ENCODE peak calls at places on chromosomes 11 and 22, in six cellular contexts. I is HCT116, V is endothelial cell, X is progenitor cell of endocrine pancreas, L is left ventricle myocardium inferior, G is dorsolateral prefrontal cortex. H is an unnamed sample.
A peak's percentile ranks its signal among the peaks of the same experiment; 100 is the strongest.

GRCh38 chr22:49243965-49244364 is 583.7 kb downstream of the BRD1 start:
- DNase-seq in I (no peak), V (no peak), X (no peak), L (no peak), G (no peak), H (no peak)

GRCh38 chr11:125465701-125466100 is 30.4 kb downstream of the FEZ1 start:
- DNase-seq in I (no peak), V (no peak), X (no peak), L (no peak), G (no peak), H (no peak)

GRCh38 chr11:121688860-121689614 is 236.3 kb upstream of the SORL1-AS1 start:
- DNase-seq in I (peak; percentile 79), V (no peak), X (no peak), L (no peak), G (no peak), H (no peak)

GRCh38 chr11:133191931-133192330 is 340.4 kb downstream of the OPCML start:
- DNase-seq in I (no peak), V (no peak), X (no peak), L (no peak), G (no peak), H (no peak)

GRCh38 chr11:61511383-61511782 is 2.8 kb downstream of the LRRC10B start:
- DNase-seq in I (no peak), V (no peak), X (no peak), L (no peak), G (no peak), H (no peak)

GRCh38 chr11:64358907-64359711 is at the start of gene RPS6KA4:
- DNase-seq in I (no peak), V (peak; percentile 61), X (no peak), L (peak; percentile 68), G (peak; percentile 15), H (peak; percentile 47)

GRCh38 chr11:63558459-63559157 is 4.6 kb downstream of the PLAAT2 start:
- DNase-seq in I (no peak), V (no peak), X (no peak), L (no peak), G (peak; percentile 3), H (no peak)

GRCh38 chr11:112903310-112903709 is 57.9 kb upstream of the NCAM1 start:
- DNase-seq in I (no peak), V (no peak), X (no peak), L (no peak), G (peak; percentile 59), H (peak; percentile 64)

GRCh38 chr11:121048464-121049233 is 24.7 kb downstream of the TBCEL start:
- DNase-seq in I (no peak), V (no peak), X (no peak), L (no peak), G (no peak), H (no peak)

GRCh38 chr11:104609297-104609696 is 289.0 kb downstream of the CASP12 start:
- DNase-seq in I (peak; percentile 28), V (peak; percentile 37), X (no peak), L (no peak), G (peak; percentile 18), H (peak; percentile 26)

GRCh38 chr22:23767673-23768548 is at the start of gene CHCHD10:
- DNase-seq in I (peak; percentile 60), V (peak; percentile 94), X (peak; percentile 80), L (peak; percentile 87), G (peak; percentile 85), H (peak; percentile 73)

GRCh38 chr22:45603631-45604030 is 68.0 kb upstream of the ATXN10 start:
- DNase-seq in I (no peak), V (no peak), X (no peak), L (no peak), G (no peak), H (no peak)

GRCh38 chr11:47923667-47924066 is 56.7 kb upstream of the PTPRJ start:
- DNase-seq in I (no peak), V (no peak), X (no peak), L (peak; percentile 40), G (no peak), H (no peak)

GRCh38 chr11:128054323-128054910 is 532.9 kb downstream of the ETS1 start:
- DNase-seq in I (no peak), V (no peak), X (no peak), L (no peak), G (no peak), H (no peak)

GRCh38 chr22:41995211-41995610 is 3.4 kb upstream of the WBP2NL start:
- DNase-seq in I (no peak), V (no peak), X (no peak), L (no peak), G (no peak), H (no peak)

GRCh38 chr22:42304021-42304790 is 33.8 kb upstream of the TCF20 start:
- DNase-seq in I (no peak), V (no peak), X (no peak), L (no peak), G (no peak), H (no peak)

GRCh38 chr11:12380565-12381325 is 3.4 kb downstream of the PARVA start:
- DNase-seq in I (no peak), V (no peak), X (no peak), L (peak; percentile 20), G (no peak), H (no peak)

GRCh38 chr11:61587951-61588695 is 7.2 kb upstream of the SYT7 start:
- DNase-seq in I (peak; percentile 46), V (peak; percentile 60), X (peak; percentile 42), L (peak; percentile 72), G (no peak), H (no peak)

GRCh38 chr22:29758068-29758622 is 8.7 kb downstream of the ZMAT5 start:
- DNase-seq in I (no peak), V (no peak), X (no peak), L (no peak), G (no peak), H (no peak)

GRCh38 chr11:125092669-125093068 is 18.8 kb downstream of the TMEM218 start:
- DNase-seq in I (no peak), V (no peak), X (no peak), L (no peak), G (no peak), H (no peak)

H was measured in hippocampal formation.